ENCODE peak calls at places on chromosomes 16 and 17, in four cellular contexts. S is RCC 7860, C is PC-3, Y is cardiac fibroblast. H is an unnamed sample.

GRCh38 chr17:69729937-69730336 is 315.4 kb downstream of the MAP2K6 start:
- DNase-seq in C (peak; percentile 90), Y (no peak), S (peak; percentile 60), H (no peak)

GRCh38 chr16:69477546-69477945 is 53.1 kb downstream of the CYB5B start:
- DNase-seq in S (no peak), Y (peak; percentile 58), C (no peak), H (no peak)

GRCh38 chr17:19621697-19622096 is 26.9 kb upstream of the ALDH3A2 start:
- DNase-seq in S (no peak), C (no peak), Y (no peak), H (no peak)

GRCh38 chr16:74896389-74897370 is 88.2 kb downstream of the WDR59 start:
- DNase-seq in Y (peak; percentile 45), C (peak; percentile 76), S (peak; percentile 55), H (no peak)

GRCh38 chr17:76558210-76559095 is 18.6 kb downstream of the PRCD start:
- DNase-seq in C (peak; percentile 52), Y (no peak), S (peak; percentile 25), H (peak; percentile 64)

GRCh38 chr16:87688876-87689815 is 76.6 kb downstream of the KLHDC4 start:
- DNase-seq in Y (no peak), S (no peak), C (no peak), H (peak; percentile 15)

GRCh38 chr17:31623990-31624389 is 232.5 kb downstream of the RAB11FIP4 start:
- DNase-seq in S (no peak), Y (no peak), C (peak; percentile 10), H (no peak)

GRCh38 chr17:32673964-32674363 is 187.2 kb downstream of the CDK5R1 start:
- DNase-seq in C (no peak), S (no peak), Y (no peak), H (no peak)

GRCh38 chr16:4320030-4320429 is 4.2 kb downstream of the GLIS2 start:
- DNase-seq in S (no peak), Y (peak; percentile 27), C (no peak), H (no peak)